ENCODE peak calls at places on chromosomes 4 and X, in eight cellular contexts. K is stomach, J is tibial nerve, R is breast epithelium, T is A673, M is GM12878, N is heart left ventricle, C is fibroblast of lung. P is an unnamed sample.
A peak's percentile ranks its signal among the peaks of the same experiment; 100 is the strongest.

GRCh38 chr4:108829981-108830492 is 67.2 kb upstream of the ETNPPL start:
- DNase-seq in K (no peak), R (no peak), M (no peak), J (no peak), T (no peak), C (peak; percentile 37), N (no peak), P (no peak)

GRCh38 chr4:61468091-61468720 is 268.1 kb downstream of the ADGRL3 start:
- DNase-seq in T (no peak), R (no peak), K (no peak), C (peak; percentile 92), M (no peak), N (no peak), J (no peak), P (no peak)

GRCh38 chrX:136708348-136708747 is 60.4 kb downstream of the CD40LG start:
- DNase-seq in T (peak; percentile 16), N (no peak), K (no peak), C (no peak), M (no peak), J (no peak), R (no peak), P (peak; percentile 24)

GRCh38 chr4:14294611-14295010 is 667.1 kb upstream of the BOD1L1 start:
- DNase-seq in C (peak; percentile 40), T (no peak), M (no peak), N (no peak), J (no peak), K (no peak), R (no peak), P (no peak)

GRCh38 chr4:107630185-107630705 is 89.8 kb downstream of the PAPSS1 start:
- DNase-seq in M (no peak), R (no peak), C (no peak), T (no peak), K (no peak), J (no peak), N (no peak), P (no peak)

GRCh38 chr4:54268151-54268550 is 39.1 kb downstream of the PDGFRA start:
- DNase-seq in N (no peak), M (no peak), K (no peak), C (peak; percentile 31), J (no peak), T (no peak), R (no peak), P (no peak)

GRCh38 chr4:53576218-53576617 is 15.1 kb downstream of the LNX1 start:
- DNase-seq in C (no peak), N (no peak), M (no peak), J (no peak), T (no peak), K (no peak), R (no peak), P (no peak)

GRCh38 chrX:31423575-31424284 is 351.9 kb upstream of the FTHL17 start:
- DNase-seq in K (peak; percentile 35), C (peak; percentile 36), T (peak; percentile 79), N (peak; percentile 29), M (no peak), J (peak; percentile 47), R (no peak), P (peak; percentile 27)

GRCh38 chr4:94304365-94304971 is 38.2 kb downstream of the HPGDS start:
- DNase-seq in M (no peak), K (no peak), T (peak; percentile 51), C (peak; percentile 23), R (no peak), N (no peak), J (peak; percentile 68), P (peak; percentile 53)
- TF ChIP-seq CTCF in M (peak; percentile 58), K (no peak), T (peak; percentile 61), C (peak; percentile 66), R (peak; percentile 17), N (peak; percentile 42), J (peak; percentile 51), P (peak; percentile 38)

GRCh38 chr4:77715414-77716290 is 103.5 kb downstream of the CNOT6L start:
- DNase-seq in J (no peak), N (no peak), T (no peak), K (no peak), C (no peak), R (no peak), M (no peak), P (no peak)

GRCh38 chr4:77711469-77711868 is 105.8 kb downstream of the CXCL13 start:
- DNase-seq in K (no peak), J (no peak), R (no peak), T (no peak), C (no peak), M (no peak), N (no peak), P (no peak)

GRCh38 chr4:77712675-77713074 is 106.5 kb downstream of the CNOT6L start:
- DNase-seq in K (no peak), C (no peak), J (no peak), T (no peak), R (no peak), M (no peak), N (no peak), P (no peak)

GRCh38 chr4:77714514-77714913 is 104.7 kb downstream of the CNOT6L start:
- DNase-seq in C (no peak), N (no peak), R (no peak), K (no peak), J (no peak), T (no peak), M (no peak), P (no peak)

GRCh38 chr4:77713884-77714283 is 105.3 kb downstream of the CNOT6L start:
- DNase-seq in M (no peak), C (no peak), K (no peak), N (no peak), R (no peak), J (no peak), T (no peak), P (no peak)
- H3K4me3 ChIP-seq in M (no peak overlapping the region), C (no peak overlapping the region), K (no peak overlapping the region), N (no peak overlapping the region), R (no peak overlapping the region), J (no peak overlapping the region), T (no peak overlapping the region), P (no peak overlapping the region)

DNA sequence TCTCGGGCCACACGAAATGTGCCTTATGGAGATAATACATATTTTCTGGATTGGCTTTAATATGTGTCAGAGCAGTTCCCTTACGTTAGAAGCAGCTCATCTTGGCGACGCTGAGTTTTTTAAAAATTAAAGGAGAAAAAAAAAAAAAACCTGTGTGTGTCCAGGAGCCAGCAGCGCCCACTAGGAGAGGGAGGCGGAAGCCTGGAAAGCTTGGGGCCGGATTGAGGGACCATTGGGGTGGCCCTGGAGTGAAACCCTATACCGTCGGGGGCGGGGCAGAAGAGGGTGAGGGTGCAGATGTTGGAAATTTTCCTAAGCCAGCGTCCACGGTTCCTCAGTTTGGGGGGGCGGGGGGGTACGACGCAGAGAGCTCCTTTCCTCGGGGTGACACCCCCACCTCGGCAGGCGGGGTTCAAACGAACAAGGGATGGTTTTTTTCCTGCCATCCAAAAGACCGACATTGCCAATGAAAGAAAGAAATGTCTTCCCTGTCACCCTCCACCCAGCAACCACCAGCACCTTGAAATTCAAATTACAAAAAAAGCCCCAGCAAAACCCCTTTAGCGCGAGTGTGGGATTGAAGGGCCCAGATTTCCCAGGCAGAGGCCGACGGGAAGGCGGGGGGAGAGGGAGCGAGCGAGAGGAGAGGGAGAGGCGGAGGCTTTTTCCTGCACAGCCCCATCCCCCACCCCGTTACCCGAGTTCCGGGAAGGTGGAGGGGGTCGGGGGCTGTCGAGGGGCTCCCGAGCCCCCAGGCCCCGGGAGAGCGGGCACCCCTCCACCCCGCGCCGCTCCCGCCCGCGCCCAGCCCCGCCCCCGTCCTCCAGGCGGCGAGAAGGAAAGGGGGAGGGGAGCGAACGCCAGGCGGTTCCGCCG is 868 bp downstream of the SMARCA1 start:
- DNase-seq in T (peak; percentile 64), R (no peak), N (peak; percentile 58), M (no peak), K (peak; percentile 63), C (peak; percentile 69), J (peak; percentile 39), P (no peak)
- TF ChIP-seq CTCF in T (peak; percentile 23), R (no peak), N (no peak), M (no peak), K (no peak), C (peak; percentile 20), J (no peak), P (no peak)

GRCh38 chr4:112706840-112707207 is 69.9 kb downstream of the LARP7 start:
- DNase-seq in K (no peak), T (no peak), C (no peak), N (no peak), M (no peak), J (no peak), R (no peak), P (no peak)

GRCh38 chr4:112704991-112705845 is 68.3 kb downstream of the LARP7 start:
- DNase-seq in T (peak; percentile 44), K (peak; percentile 39), R (peak; percentile 22), C (peak; percentile 71), M (no peak), N (peak; percentile 52), J (peak; percentile 19), P (no peak)

GRCh38 chr4:112700679-112701078 is 63.7 kb downstream of the LARP7 start:
- DNase-seq in J (no peak), M (no peak), N (no peak), K (no peak), R (no peak), T (no peak), C (no peak), P (no peak)

GRCh38 chr4:112702892-112703291 is 65.9 kb downstream of the LARP7 start:
- DNase-seq in M (no peak), J (no peak), C (peak; percentile 15), T (no peak), K (no peak), N (no peak), R (no peak), P (no peak)

GRCh38 chr4:112704322-112704721 is 67.4 kb downstream of the LARP7 start:
- DNase-seq in J (no peak), T (no peak), N (no peak), R (no peak), K (no peak), M (no peak), C (no peak), P (no peak)
- H3K4me3 ChIP-seq in J (no peak overlapping the region), T (no peak overlapping the region), N (no peak overlapping the region), R (no peak overlapping the region), K (no peak overlapping the region), M (no peak overlapping the region), C (no peak overlapping the region), P (no peak overlapping the region)

GRCh38 chrX:99301990-99302389 is 1108.1 kb downstream of the PCDH19 start:
- DNase-seq in T (peak; percentile 29), K (no peak), M (no peak), C (no peak), J (no peak), R (no peak), N (no peak), P (peak; percentile 4)
- TF ChIP-seq CTCF in T (peak; percentile 47), K (no peak), M (peak; percentile 35), C (no peak), J (no peak), R (no peak), N (no peak), P (peak; percentile 17)

DNA sequence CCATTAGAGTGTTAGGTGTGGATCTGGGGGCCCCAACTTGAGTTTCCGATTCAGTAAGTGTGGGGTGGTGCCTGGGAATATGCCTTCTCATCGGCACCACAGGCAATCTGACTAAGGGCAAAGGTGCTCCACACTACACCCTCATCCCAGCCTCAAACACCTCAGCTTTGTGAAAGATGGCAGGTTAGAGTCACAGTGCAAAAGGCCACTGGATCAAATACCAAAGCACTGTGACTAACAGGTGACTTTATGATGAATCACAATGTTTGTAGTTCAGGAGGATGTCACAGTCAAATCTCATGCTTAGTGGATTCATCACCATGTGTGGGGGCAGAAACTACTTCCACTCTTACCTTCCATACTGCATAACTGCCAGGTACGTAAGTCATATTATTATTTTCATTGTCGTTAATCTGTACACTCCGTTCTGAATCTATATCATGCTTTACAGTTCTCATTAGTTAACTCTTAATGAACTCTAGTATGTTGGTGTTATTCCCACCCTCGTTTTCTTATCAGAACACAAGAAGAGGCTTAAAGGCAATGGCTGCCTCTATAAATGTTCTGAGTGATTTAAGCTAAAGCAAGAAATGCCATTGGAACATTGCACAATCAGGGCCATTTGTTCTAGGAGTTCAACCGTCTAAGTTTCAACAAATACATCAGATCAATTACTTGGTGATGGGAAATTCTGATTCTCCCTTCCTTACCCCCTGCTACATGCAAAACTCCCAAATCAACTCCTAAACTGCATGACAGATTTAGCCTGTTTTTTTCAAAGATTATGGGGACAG is 50.2 kb downstream of the PRKG2 start:
- DNase-seq in J (no peak), M (no peak), C (peak; percentile 77), K (no peak), T (no peak), N (no peak), R (no peak), P (no peak)
- H3K4me3 ChIP-seq in J (no peak overlapping the region), M (no peak overlapping the region), C (no peak overlapping the region), K (no peak overlapping the region), T (no peak overlapping the region), N (no peak overlapping the region), R (no peak overlapping the region), P (no peak overlapping the region)

P was measured in GM12865.